ENCODE peak calls at places on chromosome 2, in five cellular contexts. E is HepG2, B is HL-60, T is K562, X is H1. P is an unnamed sample.

GRCh38 chr2:223475901-223476300 is 126.3 kb downstream of the SCG2 start:
- DNase-seq in E (no peak), B (no peak), T (no peak), X (no peak), P (no peak)

GRCh38 chr2:202376460-202377307 is 557 bp downstream of the BMPR2 start:
- DNase-seq in E (no peak), B (no peak), T (peak; percentile 21), X (peak; percentile 70), P (peak; percentile 66)

GRCh38 chr2:189599245-189599644 is 18.7 kb upstream of the SLC40A1 start:
- DNase-seq in E (no peak), B (no peak), T (no peak), X (no peak), P (no peak)

GRCh38 chr2:19538411-19538963 is 180.1 kb upstream of the OSR1 start:
- DNase-seq in E (peak; percentile 71), B (peak; percentile 2), T (no peak), X (no peak), P (no peak)

GRCh38 chr2:202109737-202110184 is 36.7 kb downstream of the KIAA2012 start:
- DNase-seq in E (no peak), B (no peak), T (no peak), X (no peak), P (no peak)

GRCh38 chr2:168939918-168940317 is 38.8 kb downstream of the G6PC2 start:
- DNase-seq in E (no peak), B (no peak), T (no peak), X (no peak), P (no peak)

GRCh38 chr2:203670939-203671338 is 35.5 kb upstream of the CD28 start:
- DNase-seq in E (no peak), B (no peak), T (no peak), X (no peak), P (no peak)

GRCh38 chr2:201781583-201782051 is 884 bp upstream of the ALS2 start:
- DNase-seq in E (no peak), B (no peak), T (no peak), X (peak; percentile 50), P (peak; percentile 33)

GRCh38 chr2:177172034-177172880 is 40.3 kb upstream of the HNRNPA3 start:
- DNase-seq in E (peak; percentile 73), B (no peak), T (no peak), X (no peak), P (no peak)

GRCh38 chr2:134722728-134723127 is 3.9 kb upstream of the TMEM163 start:
- DNase-seq in E (no peak), B (no peak), T (peak; percentile 25), X (peak; percentile 67), P (peak; percentile 36)

GRCh38 chr2:241817126-241817820 is 8.3 kb downstream of the NEU4 start:
- DNase-seq in E (no peak), B (no peak), T (no peak), X (no peak), P (no peak)

GRCh38 chr2:231672617-231673347 is 35.5 kb upstream of the PTMA start:
- DNase-seq in E (peak; percentile 71), B (no peak), T (peak; percentile 79), X (peak; percentile 86), P (no peak)

GRCh38 chr2:237540823-237541222 is 25.6 kb upstream of the PRLH start:
- DNase-seq in E (no peak), B (no peak), T (no peak), X (no peak), P (no peak)

GRCh38 chr2:44741507-44741906 is 200.0 kb upstream of the SIX3 start:
- DNase-seq in E (peak; percentile 31), B (no peak), T (no peak), X (no peak), P (no peak)

GRCh38 chr2:9235388-9236344 is 29.1 kb downstream of the ASAP2 start:
- DNase-seq in E (peak; percentile 17), B (no peak), T (no peak), X (no peak), P (peak; percentile 79)

GRCh38 chr2:239003933-239004636 is 156.2 kb downstream of the TWIST2 start:
- DNase-seq in E (no peak), B (no peak), T (no peak), X (no peak), P (no peak)

GRCh38 chr2:132439703-132440398 is 23.2 kb downstream of the GPR39 start:
- DNase-seq in E (peak; percentile 82), B (no peak), T (no peak), X (no peak), P (no peak)

GRCh38 chr2:3429068-3429610 is 49.6 kb downstream of the TRAPPC12 start:
- DNase-seq in E (no peak), B (no peak), T (no peak), X (no peak), P (no peak)

GRCh38 chr2:39281391-39281790 is 37.6 kb upstream of the CDKL4 start:
- DNase-seq in E (no peak), B (no peak), T (no peak), X (no peak), P (no peak)

GRCh38 chr2:235577404-235578330 is 83.8 kb downstream of the AGAP1 start:
- DNase-seq in E (peak; percentile 85), B (no peak), T (no peak), X (no peak), P (no peak)

GRCh38 chr2:20608666-20609348 is 42.1 kb downstream of the HS1BP3 start:
- DNase-seq in E (no peak), B (no peak), T (no peak), X (no peak), P (no peak)

GRCh38 chr2:222568866-222569265 is 87.0 kb downstream of the FARSB start:
- DNase-seq in E (no peak), B (no peak), T (no peak), X (no peak), P (no peak)

GRCh38 chr2:113341191-113341590 is 62.5 kb upstream of the PAX8 start:
- DNase-seq in E (no peak), B (no peak), T (no peak), X (no peak), P (no peak)

GRCh38 chr2:94881070-94881469 is 9.8 kb downstream of the TEKT4 start:
- DNase-seq in E (no peak), B (no peak), T (no peak), X (no peak), P (no peak)

GRCh38 chr2:24317491-24317920 is 42.8 kb downstream of the ITSN2 start:
- DNase-seq in E (peak; percentile 14), B (no peak), T (no peak), X (no peak), P (peak; percentile 35)

GRCh38 chr2:26693287-26693849 is 846 bp downstream of the KCNK3 start:
- DNase-seq in E (no peak), B (no peak), T (no peak), X (peak; percentile 65), P (peak; percentile 82)

GRCh38 chr2:128524183-128524582 is 205.5 kb upstream of the HS6ST1 start:
- DNase-seq in E (no peak), B (no peak), T (no peak), X (no peak), P (no peak)

GRCh38 chr2:169080250-169081035 is 11.1 kb downstream of the DHRS9 start:
- DNase-seq in E (no peak), B (no peak), T (no peak), X (no peak), P (no peak)

GRCh38 chr2:128196026-128196822 is 105.2 kb downstream of the UGGT1 start:
- DNase-seq in E (peak; percentile 47), B (no peak), T (no peak), X (peak; percentile 52), P (no peak)

GRCh38 chr2:202717598-202718310 is 83.0 kb downstream of the FAM117B start:
- DNase-seq in E (no peak), B (no peak), T (no peak), X (no peak), P (no peak)

GRCh38 chr2:19623488-19623887 is 265.1 kb upstream of the OSR1 start:
- DNase-seq in E (no peak), B (no peak), T (no peak), X (no peak), P (no peak)

GRCh38 chr2:239791727-239792648 is 233.2 kb downstream of the NDUFA10 start:
- DNase-seq in E (no peak), B (no peak), T (no peak), X (no peak), P (no peak)

GRCh38 chr2:59896499-59896898 is 657.0 kb downstream of the BCL11A start:
- DNase-seq in E (no peak), B (no peak), T (no peak), X (no peak), P (no peak)

GRCh38 chr2:166494140-166494544 is at the start of gene SCN7A:
- DNase-seq in E (no peak), B (no peak), T (peak; percentile 49), X (peak; percentile 64), P (peak; percentile 63)

GRCh38 chr2:118044103-118044716 is 30.3 kb upstream of the CCDC93 start:
- DNase-seq in E (no peak), B (no peak), T (no peak), X (no peak), P (no peak)

GRCh38 chr2:86256982-86257381 is 57.7 kb downstream of the MRPL35 start:
- DNase-seq in E (no peak), B (no peak), T (no peak), X (no peak), P (no peak)

GRCh38 chr2:238286987-238287386 is 1.4 kb downstream of the PER2 start:
- DNase-seq in E (no peak), B (no peak), T (no peak), X (no peak), P (no peak)

GRCh38 chr2:105328281-105329196 is 996 bp downstream of the TGFBRAP1 start:
- DNase-seq in E (peak; percentile 39), B (no peak), T (no peak), X (no peak), P (no peak)

GRCh38 chr2:37634914-37635358 is 36.5 kb downstream of the CDC42EP3 start:
- DNase-seq in E (no peak), B (no peak), T (no peak), X (no peak), P (no peak)

GRCh38 chr2:74880054-74880728 is 46.3 kb downstream of the HK2 start:
- DNase-seq in E (no peak), B (no peak), T (no peak), X (no peak), P (no peak)

GRCh38 chr2:224973112-224974016 is 68.9 kb downstream of the DOCK10 start:
- DNase-seq in E (no peak), B (no peak), T (no peak), X (no peak), P (no peak)
- TF ChIP-seq GABPA in E (no peak), B (no peak), T (no peak), X (no peak), P (no peak)

GRCh38 chr2:170972508-170973224 is 43.6 kb downstream of the GORASP2 start:
- DNase-seq in E (no peak), B (no peak), T (no peak), X (no peak), P (peak; percentile 35)
- TF ChIP-seq GABPA in E (no peak), B (no peak), T (no peak), X (no peak), P (no peak)

GRCh38 chr2:100119235-100119634 is 23.2 kb downstream of the AFF3 start:
- DNase-seq in E (no peak), B (no peak), T (no peak), X (no peak), P (no peak)
- TF ChIP-seq GABPA in E (no peak), B (no peak), T (no peak), X (no peak), P (no peak)

GRCh38 chr2:205763708-205764501 is 81.6 kb downstream of the NRP2 start:
- DNase-seq in E (no peak), B (peak; percentile 6), T (peak; percentile 55), X (peak; percentile 98), P (peak; percentile 43)
- TF ChIP-seq GABPA in E (no peak), B (no peak), T (no peak), X (no peak), P (no peak)